ENCODE peak calls at places on chromosome 19, in nine cellular contexts. One of them, this sample, is unnamed.

GRCh38 chr19:13057147-13057572 is 45.5 kb downstream of the LYL1 start:
- DNase-seq in NCI-H1930: no peak
- DNase-seq in stimulated activated CD4-positive, alpha-beta T cell treated with anti-CD3 and anti-CD28 coated beads, Interleukin-2, amount 100 ng/mL, for 48 hours: no peak
- DNase-seq in stimulated activated CD8-positive, alpha-beta memory T cell treated with anti-CD3 and anti-CD28 coated beads, Interleukin-7, amount 100 ng/mL, for 1 hour: no peak
- DNase-seq in GM03348: no peak
- DNase-seq in H9: no peak
- DNase-seq in psoas muscle: no peak
- DNase-seq in activated CD4-positive, alpha-beta T cell treated with anti-CD3 and anti-CD28 coated beads for 36 hours: no peak
- DNase-seq in Ammon's horn: no peak
- DNase-seq in this sample: no peak

GRCh38 chr19:46515879-46516350 is 20.2 kb upstream of the PNMA8B start:
- DNase-seq in NCI-H1930: no peak
- DNase-seq in stimulated activated CD4-positive, alpha-beta T cell treated with anti-CD3 and anti-CD28 coated beads, Interleukin-2, amount 100 ng/mL, for 48 hours: no peak
- DNase-seq in stimulated activated CD8-positive, alpha-beta memory T cell treated with anti-CD3 and anti-CD28 coated beads, Interleukin-7, amount 100 ng/mL, for 1 hour: no peak
- DNase-seq in GM03348: peak; percentile 80
- DNase-seq in H9: peak; percentile 35
- DNase-seq in psoas muscle: no peak
- DNase-seq in activated CD4-positive, alpha-beta T cell treated with anti-CD3 and anti-CD28 coated beads for 36 hours: peak; percentile 55
- DNase-seq in Ammon's horn: peak; percentile 44
- DNase-seq in this sample: peak; percentile 33

GRCh38 chr19:5028229-5028886 is 59.4 kb downstream of the KDM4B start:
- DNase-seq in NCI-H1930: no peak
- DNase-seq in stimulated activated CD4-positive, alpha-beta T cell treated with anti-CD3 and anti-CD28 coated beads, Interleukin-2, amount 100 ng/mL, for 48 hours: no peak
- DNase-seq in stimulated activated CD8-positive, alpha-beta memory T cell treated with anti-CD3 and anti-CD28 coated beads, Interleukin-7, amount 100 ng/mL, for 1 hour: no peak
- DNase-seq in GM03348: no peak
- DNase-seq in H9: no peak
- DNase-seq in psoas muscle: no peak
- DNase-seq in activated CD4-positive, alpha-beta T cell treated with anti-CD3 and anti-CD28 coated beads for 36 hours: no peak
- DNase-seq in Ammon's horn: no peak
- DNase-seq in this sample: no peak

GRCh38 chr19:13621413-13621812 is 115.1 kb upstream of the CACNA1A start:
- DNase-seq in NCI-H1930: no peak
- DNase-seq in stimulated activated CD4-positive, alpha-beta T cell treated with anti-CD3 and anti-CD28 coated beads, Interleukin-2, amount 100 ng/mL, for 48 hours: peak; percentile 59
- DNase-seq in stimulated activated CD8-positive, alpha-beta memory T cell treated with anti-CD3 and anti-CD28 coated beads, Interleukin-7, amount 100 ng/mL, for 1 hour: no peak
- DNase-seq in GM03348: peak; percentile 88
- DNase-seq in H9: peak; percentile 88
- DNase-seq in psoas muscle: peak; percentile 14
- DNase-seq in activated CD4-positive, alpha-beta T cell treated with anti-CD3 and anti-CD28 coated beads for 36 hours: peak; percentile 76
- DNase-seq in Ammon's horn: no peak
- DNase-seq in this sample: peak; percentile 99

GRCh38 chr19:2567580-2567979 is 91.7 kb downstream of the GADD45B start:
- DNase-seq in NCI-H1930: no peak
- DNase-seq in stimulated activated CD4-positive, alpha-beta T cell treated with anti-CD3 and anti-CD28 coated beads, Interleukin-2, amount 100 ng/mL, for 48 hours: no peak
- DNase-seq in stimulated activated CD8-positive, alpha-beta memory T cell treated with anti-CD3 and anti-CD28 coated beads, Interleukin-7, amount 100 ng/mL, for 1 hour: no peak
- DNase-seq in GM03348: no peak
- DNase-seq in H9: no peak
- DNase-seq in psoas muscle: peak; percentile 60
- DNase-seq in activated CD4-positive, alpha-beta T cell treated with anti-CD3 and anti-CD28 coated beads for 36 hours: no peak
- DNase-seq in Ammon's horn: no peak
- DNase-seq in this sample: no peak

GRCh38 chr19:5072115-5072514 is 103.2 kb downstream of the KDM4B start:
- DNase-seq in NCI-H1930: no peak
- DNase-seq in stimulated activated CD4-positive, alpha-beta T cell treated with anti-CD3 and anti-CD28 coated beads, Interleukin-2, amount 100 ng/mL, for 48 hours: no peak
- DNase-seq in stimulated activated CD8-positive, alpha-beta memory T cell treated with anti-CD3 and anti-CD28 coated beads, Interleukin-7, amount 100 ng/mL, for 1 hour: no peak
- DNase-seq in GM03348: no peak
- DNase-seq in H9: no peak
- DNase-seq in psoas muscle: peak; percentile 57
- DNase-seq in activated CD4-positive, alpha-beta T cell treated with anti-CD3 and anti-CD28 coated beads for 36 hours: no peak
- DNase-seq in Ammon's horn: no peak
- DNase-seq in this sample: no peak

GRCh38 chr19:1862424-1863307 is 713 bp downstream of the KLF16 start:
- DNase-seq in NCI-H1930: no peak
- DNase-seq in stimulated activated CD4-positive, alpha-beta T cell treated with anti-CD3 and anti-CD28 coated beads, Interleukin-2, amount 100 ng/mL, for 48 hours: peak; percentile 60
- DNase-seq in stimulated activated CD8-positive, alpha-beta memory T cell treated with anti-CD3 and anti-CD28 coated beads, Interleukin-7, amount 100 ng/mL, for 1 hour: no peak
- DNase-seq in GM03348: peak; percentile 86
- DNase-seq in H9: no peak
- DNase-seq in psoas muscle: peak; percentile 51
- DNase-seq in activated CD4-positive, alpha-beta T cell treated with anti-CD3 and anti-CD28 coated beads for 36 hours: peak; percentile 72
- DNase-seq in Ammon's horn: peak; percentile 26
- DNase-seq in this sample: peak; percentile 38

GRCh38 chr19:22914646-22915045 is 82.6 kb downstream of the ZNF723 start:
- DNase-seq in NCI-H1930: no peak
- DNase-seq in stimulated activated CD4-positive, alpha-beta T cell treated with anti-CD3 and anti-CD28 coated beads, Interleukin-2, amount 100 ng/mL, for 48 hours: no peak
- DNase-seq in stimulated activated CD8-positive, alpha-beta memory T cell treated with anti-CD3 and anti-CD28 coated beads, Interleukin-7, amount 100 ng/mL, for 1 hour: no peak
- DNase-seq in GM03348: no peak
- DNase-seq in H9: no peak
- DNase-seq in psoas muscle: no peak
- DNase-seq in activated CD4-positive, alpha-beta T cell treated with anti-CD3 and anti-CD28 coated beads for 36 hours: no peak
- DNase-seq in Ammon's horn: no peak
- DNase-seq in this sample: no peak

GRCh38 chr19:49421039-49421877 is 2.0 kb downstream of the PTH2 start:
- DNase-seq in NCI-H1930: peak; percentile 77
- DNase-seq in stimulated activated CD4-positive, alpha-beta T cell treated with anti-CD3 and anti-CD28 coated beads, Interleukin-2, amount 100 ng/mL, for 48 hours: no peak
- DNase-seq in stimulated activated CD8-positive, alpha-beta memory T cell treated with anti-CD3 and anti-CD28 coated beads, Interleukin-7, amount 100 ng/mL, for 1 hour: no peak
- DNase-seq in GM03348: peak; percentile 90
- DNase-seq in H9: peak; percentile 99
- DNase-seq in psoas muscle: peak; percentile 62
- DNase-seq in activated CD4-positive, alpha-beta T cell treated with anti-CD3 and anti-CD28 coated beads for 36 hours: peak; percentile 73
- DNase-seq in Ammon's horn: no peak
- DNase-seq in this sample: peak; percentile 76

GRCh38 chr19:2461751-2462634 is 5.2 kb upstream of the LMNB2 start:
- DNase-seq in NCI-H1930: peak; percentile 17
- DNase-seq in stimulated activated CD4-positive, alpha-beta T cell treated with anti-CD3 and anti-CD28 coated beads, Interleukin-2, amount 100 ng/mL, for 48 hours: peak; percentile 75
- DNase-seq in stimulated activated CD8-positive, alpha-beta memory T cell treated with anti-CD3 and anti-CD28 coated beads, Interleukin-7, amount 100 ng/mL, for 1 hour: peak; percentile 29
- DNase-seq in GM03348: peak; percentile 87
- DNase-seq in H9: peak; percentile 84
- DNase-seq in psoas muscle: peak; percentile 63
- DNase-seq in activated CD4-positive, alpha-beta T cell treated with anti-CD3 and anti-CD28 coated beads for 36 hours: peak; percentile 87
- DNase-seq in Ammon's horn: no peak
- DNase-seq in this sample: peak; percentile 84

GRCh38 chr19:39845621-39846175 is 481 bp downstream of the FBL start:
- DNase-seq in NCI-H1930: no peak
- DNase-seq in stimulated activated CD4-positive, alpha-beta T cell treated with anti-CD3 and anti-CD28 coated beads, Interleukin-2, amount 100 ng/mL, for 48 hours: no peak
- DNase-seq in stimulated activated CD8-positive, alpha-beta memory T cell treated with anti-CD3 and anti-CD28 coated beads, Interleukin-7, amount 100 ng/mL, for 1 hour: no peak
- DNase-seq in GM03348: peak; percentile 61
- DNase-seq in H9: no peak
- DNase-seq in psoas muscle: no peak
- DNase-seq in activated CD4-positive, alpha-beta T cell treated with anti-CD3 and anti-CD28 coated beads for 36 hours: peak; percentile 32
- DNase-seq in Ammon's horn: no peak
- DNase-seq in this sample: peak; percentile 38

GRCh38 chr19:18063463-18063862 is 23.3 kb downstream of the IL12RB1 start:
- DNase-seq in NCI-H1930: no peak
- DNase-seq in stimulated activated CD4-positive, alpha-beta T cell treated with anti-CD3 and anti-CD28 coated beads, Interleukin-2, amount 100 ng/mL, for 48 hours: no peak
- DNase-seq in stimulated activated CD8-positive, alpha-beta memory T cell treated with anti-CD3 and anti-CD28 coated beads, Interleukin-7, amount 100 ng/mL, for 1 hour: no peak
- DNase-seq in GM03348: no peak
- DNase-seq in H9: peak; percentile 73
- DNase-seq in psoas muscle: no peak
- DNase-seq in activated CD4-positive, alpha-beta T cell treated with anti-CD3 and anti-CD28 coated beads for 36 hours: no peak
- DNase-seq in Ammon's horn: no peak
- DNase-seq in this sample: peak; percentile 40

GRCh38 chr19:14440049-14440448 is 6.9 kb downstream of the PKN1 start:
- DNase-seq in NCI-H1930: no peak
- DNase-seq in stimulated activated CD4-positive, alpha-beta T cell treated with anti-CD3 and anti-CD28 coated beads, Interleukin-2, amount 100 ng/mL, for 48 hours: peak; percentile 78
- DNase-seq in stimulated activated CD8-positive, alpha-beta memory T cell treated with anti-CD3 and anti-CD28 coated beads, Interleukin-7, amount 100 ng/mL, for 1 hour: peak; percentile 58
- DNase-seq in GM03348: no peak
- DNase-seq in H9: no peak
- DNase-seq in psoas muscle: peak; percentile 71
- DNase-seq in activated CD4-positive, alpha-beta T cell treated with anti-CD3 and anti-CD28 coated beads for 36 hours: peak; percentile 89
- DNase-seq in Ammon's horn: peak; percentile 61
- DNase-seq in this sample: no peak

GRCh38 chr19:39407644-39408391 is 1.2 kb downstream of the ZFP36 start:
- DNase-seq in NCI-H1930: no peak
- DNase-seq in stimulated activated CD4-positive, alpha-beta T cell treated with anti-CD3 and anti-CD28 coated beads, Interleukin-2, amount 100 ng/mL, for 48 hours: no peak
- DNase-seq in stimulated activated CD8-positive, alpha-beta memory T cell treated with anti-CD3 and anti-CD28 coated beads, Interleukin-7, amount 100 ng/mL, for 1 hour: no peak
- DNase-seq in GM03348: peak; percentile 30
- DNase-seq in H9: no peak
- DNase-seq in psoas muscle: peak; percentile 51
- DNase-seq in activated CD4-positive, alpha-beta T cell treated with anti-CD3 and anti-CD28 coated beads for 36 hours: peak; percentile 78
- DNase-seq in Ammon's horn: no peak
- DNase-seq in this sample: peak; percentile 30

GRCh38 chr19:1829958-1830357 is 17.9 kb upstream of the ATP8B3 start:
- DNase-seq in NCI-H1930: no peak
- DNase-seq in stimulated activated CD4-positive, alpha-beta T cell treated with anti-CD3 and anti-CD28 coated beads, Interleukin-2, amount 100 ng/mL, for 48 hours: no peak
- DNase-seq in stimulated activated CD8-positive, alpha-beta memory T cell treated with anti-CD3 and anti-CD28 coated beads, Interleukin-7, amount 100 ng/mL, for 1 hour: no peak
- DNase-seq in GM03348: no peak
- DNase-seq in H9: no peak
- DNase-seq in psoas muscle: no peak
- DNase-seq in activated CD4-positive, alpha-beta T cell treated with anti-CD3 and anti-CD28 coated beads for 36 hours: no peak
- DNase-seq in Ammon's horn: no peak
- DNase-seq in this sample: no peak

GRCh38 chr19:5992756-5993155 is 14.8 kb upstream of the RANBP3 start:
- DNase-seq in NCI-H1930: no peak
- DNase-seq in stimulated activated CD4-positive, alpha-beta T cell treated with anti-CD3 and anti-CD28 coated beads, Interleukin-2, amount 100 ng/mL, for 48 hours: no peak
- DNase-seq in stimulated activated CD8-positive, alpha-beta memory T cell treated with anti-CD3 and anti-CD28 coated beads, Interleukin-7, amount 100 ng/mL, for 1 hour: no peak
- DNase-seq in GM03348: no peak
- DNase-seq in H9: no peak
- DNase-seq in psoas muscle: no peak
- DNase-seq in activated CD4-positive, alpha-beta T cell treated with anti-CD3 and anti-CD28 coated beads for 36 hours: no peak
- DNase-seq in Ammon's horn: no peak
- DNase-seq in this sample: no peak

GRCh38 chr19:2084993-2085720 is 11.0 kb downstream of the MOB3A start:
- DNase-seq in NCI-H1930: no peak
- DNase-seq in stimulated activated CD4-positive, alpha-beta T cell treated with anti-CD3 and anti-CD28 coated beads, Interleukin-2, amount 100 ng/mL, for 48 hours: peak; percentile 86
- DNase-seq in stimulated activated CD8-positive, alpha-beta memory T cell treated with anti-CD3 and anti-CD28 coated beads, Interleukin-7, amount 100 ng/mL, for 1 hour: peak; percentile 85
- DNase-seq in GM03348: no peak
- DNase-seq in H9: no peak
- DNase-seq in psoas muscle: peak; percentile 65
- DNase-seq in activated CD4-positive, alpha-beta T cell treated with anti-CD3 and anti-CD28 coated beads for 36 hours: peak; percentile 97
- DNase-seq in Ammon's horn: peak; percentile 49
- DNase-seq in this sample: no peak

GRCh38 chr19:39582442-39582841 is 19.9 kb upstream of the LGALS13 start:
- DNase-seq in NCI-H1930: no peak
- DNase-seq in stimulated activated CD4-positive, alpha-beta T cell treated with anti-CD3 and anti-CD28 coated beads, Interleukin-2, amount 100 ng/mL, for 48 hours: peak; percentile 26
- DNase-seq in stimulated activated CD8-positive, alpha-beta memory T cell treated with anti-CD3 and anti-CD28 coated beads, Interleukin-7, amount 100 ng/mL, for 1 hour: no peak
- DNase-seq in GM03348: no peak
- DNase-seq in H9: no peak
- DNase-seq in psoas muscle: no peak
- DNase-seq in activated CD4-positive, alpha-beta T cell treated with anti-CD3 and anti-CD28 coated beads for 36 hours: peak; percentile 74
- DNase-seq in Ammon's horn: no peak
- DNase-seq in this sample: no peak

GRCh38 chr19:4575978-4576933 is 16.8 kb upstream of the SEMA6B start:
- DNase-seq in NCI-H1930: no peak
- DNase-seq in stimulated activated CD4-positive, alpha-beta T cell treated with anti-CD3 and anti-CD28 coated beads, Interleukin-2, amount 100 ng/mL, for 48 hours: peak; percentile 72
- DNase-seq in stimulated activated CD8-positive, alpha-beta memory T cell treated with anti-CD3 and anti-CD28 coated beads, Interleukin-7, amount 100 ng/mL, for 1 hour: peak; percentile 52
- DNase-seq in GM03348: peak; percentile 75
- DNase-seq in H9: peak; percentile 84
- DNase-seq in psoas muscle: peak; percentile 70
- DNase-seq in activated CD4-positive, alpha-beta T cell treated with anti-CD3 and anti-CD28 coated beads for 36 hours: peak; percentile 85
- DNase-seq in Ammon's horn: peak; percentile 45
- DNase-seq in this sample: peak; percentile 54

GRCh38 chr19:2554856-2555255 is 78.9 kb downstream of the GADD45B start:
- DNase-seq in NCI-H1930: no peak
- DNase-seq in stimulated activated CD4-positive, alpha-beta T cell treated with anti-CD3 and anti-CD28 coated beads, Interleukin-2, amount 100 ng/mL, for 48 hours: no peak
- DNase-seq in stimulated activated CD8-positive, alpha-beta memory T cell treated with anti-CD3 and anti-CD28 coated beads, Interleukin-7, amount 100 ng/mL, for 1 hour: no peak
- DNase-seq in GM03348: no peak
- DNase-seq in H9: no peak
- DNase-seq in psoas muscle: no peak
- DNase-seq in activated CD4-positive, alpha-beta T cell treated with anti-CD3 and anti-CD28 coated beads for 36 hours: no peak
- DNase-seq in Ammon's horn: no peak
- DNase-seq in this sample: no peak

GRCh38 chr19:1882089-1882785 is 3.1 kb downstream of the ABHD17A start:
- DNase-seq in NCI-H1930: no peak
- DNase-seq in stimulated activated CD4-positive, alpha-beta T cell treated with anti-CD3 and anti-CD28 coated beads, Interleukin-2, amount 100 ng/mL, for 48 hours: peak; percentile 44
- DNase-seq in stimulated activated CD8-positive, alpha-beta memory T cell treated with anti-CD3 and anti-CD28 coated beads, Interleukin-7, amount 100 ng/mL, for 1 hour: peak; percentile 52
- DNase-seq in GM03348: no peak
- DNase-seq in H9: peak; percentile 25
- DNase-seq in psoas muscle: no peak
- DNase-seq in activated CD4-positive, alpha-beta T cell treated with anti-CD3 and anti-CD28 coated beads for 36 hours: peak; percentile 82
- DNase-seq in Ammon's horn: peak; percentile 65
- DNase-seq in this sample: no peak

GRCh38 chr19:38304866-38305429 is 897 bp downstream of the C19orf33 start:
- DNase-seq in NCI-H1930: no peak
- DNase-seq in stimulated activated CD4-positive, alpha-beta T cell treated with anti-CD3 and anti-CD28 coated beads, Interleukin-2, amount 100 ng/mL, for 48 hours: no peak
- DNase-seq in stimulated activated CD8-positive, alpha-beta memory T cell treated with anti-CD3 and anti-CD28 coated beads, Interleukin-7, amount 100 ng/mL, for 1 hour: no peak
- DNase-seq in GM03348: no peak
- DNase-seq in H9: peak; percentile 99
- DNase-seq in psoas muscle: no peak
- DNase-seq in activated CD4-positive, alpha-beta T cell treated with anti-CD3 and anti-CD28 coated beads for 36 hours: no peak
- DNase-seq in Ammon's horn: no peak
- DNase-seq in this sample: no peak

GRCh38 chr19:51798958-51799310 is 4.0 kb downstream of the FPR3 start:
- DNase-seq in NCI-H1930: no peak
- DNase-seq in stimulated activated CD4-positive, alpha-beta T cell treated with anti-CD3 and anti-CD28 coated beads, Interleukin-2, amount 100 ng/mL, for 48 hours: no peak
- DNase-seq in stimulated activated CD8-positive, alpha-beta memory T cell treated with anti-CD3 and anti-CD28 coated beads, Interleukin-7, amount 100 ng/mL, for 1 hour: no peak
- DNase-seq in GM03348: no peak
- DNase-seq in H9: no peak
- DNase-seq in psoas muscle: peak; percentile 45
- DNase-seq in activated CD4-positive, alpha-beta T cell treated with anti-CD3 and anti-CD28 coated beads for 36 hours: no peak
- DNase-seq in Ammon's horn: no peak
- DNase-seq in this sample: no peak

This sample was measured in MG63.